ENCODE peak calls at places on chromosomes 4 and X, in four cellular contexts. W is IMR-90, U is mucosa of descending colon, S is tibial artery. N is an unnamed sample.

GRCh38 chr4:109877400-109877799 is 29.5 kb downstream of the LRIT3 start:
- DNase-seq in W (no peak), U (no peak), S (no peak), N (no peak)

GRCh38 chr4:155232432-155232831 is 24.0 kb downstream of the NPY2R start:
- DNase-seq in S (no peak), U (no peak), W (no peak), N (no peak)

GRCh38 chrX:16671005-16671404 is 21.0 kb downstream of the S100G start:
- DNase-seq in U (no peak), S (no peak), W (peak; percentile 72), N (peak; percentile 45)

GRCh38 chr4:108113229-108113628 is 55.5 kb downstream of the LEF1 start:
- DNase-seq in U (no peak), W (no peak), S (no peak), N (no peak)

GRCh38 chr4:127604949-127605709 is 27.6 kb upstream of the INTU start:
- DNase-seq in W (peak; percentile 48), S (no peak), U (no peak), N (peak; percentile 22)

GRCh38 chrX:18146954-18147353 is 73.7 kb downstream of the BEND2 start:
- DNase-seq in W (peak; percentile 13), S (no peak), U (no peak), N (peak; percentile 17)

GRCh38 chrX:71652405-71652804 is 14.9 kb upstream of the LOC101059915 start:
- DNase-seq in W (peak; percentile 59), U (no peak), S (no peak), N (peak; percentile 36)

GRCh38 chrX:118178450-118178849 is 61.8 kb upstream of the KLHL13 start:
- DNase-seq in W (no peak), S (no peak), U (no peak), N (no peak)

GRCh38 chrX:56429581-56429980 is 133.8 kb upstream of the UBQLN2 start:
- DNase-seq in U (no peak), W (no peak), S (no peak), N (no peak)

GRCh38 chr4:133600008-133600407 is 450.9 kb downstream of the PCDH10 start:
- DNase-seq in S (no peak), W (no peak), U (no peak), N (peak; percentile 6)

GRCh38 chrX:139826065-139827044 is 106.5 kb downstream of the ATP11C start:
- DNase-seq in S (no peak), W (peak; percentile 83), U (no peak), N (peak; percentile 52)

GRCh38 chr4:147590249-147590920 is 26.8 kb upstream of the TMEM184C start:
- DNase-seq in S (no peak), U (no peak), W (peak; percentile 79), N (peak; percentile 52)

GRCh38 chrX:105527759-105528158 is 294.6 kb upstream of the NRK start:
- DNase-seq in W (no peak), U (no peak), S (no peak), N (peak; percentile 50)

GRCh38 chr4:48635310-48635709 is 144.8 kb downstream of the FRYL start:
- DNase-seq in S (no peak), W (peak; percentile 37), U (no peak), N (peak; percentile 10)

GRCh38 chrX:4435905-4436304 is 722.5 kb upstream of the PRKX start:
- DNase-seq in W (no peak), S (no peak), U (no peak), N (no peak)

GRCh38 chrX:123215397-123216089 is 31.5 kb downstream of the GRIA3 start:
- DNase-seq in U (no peak), W (no peak), S (no peak), N (no peak)

GRCh38 chr4:39518484-39518883 is 8.8 kb downstream of the UGDH start:
- DNase-seq in U (no peak), W (no peak), S (no peak), N (no peak)
- H3K4me1 ChIP-seq in U (peaks cover 20% of the 10 kb centered on the region), W (peaks cover 12% of the 10 kb centered on the region), S (no peaks in the 10 kb centered on the region), N (peaks cover 7% of the 10 kb centered on the region)

GRCh38 chr4:51885371-51885770 is 42.4 kb downstream of the DCUN1D4 start:
- DNase-seq in U (no peak), S (no peak), W (peak; percentile 28), N (peak; percentile 32)
- TF ChIP-seq CTCF in U (no peak), S (peak; percentile 41), W (peak; percentile 31), N (peak; percentile 34)

GRCh38 chrX:40143987-40144386 is 46.2 kb upstream of the BCOR start:
- DNase-seq in W (no peak), U (no peak), S (no peak), N (no peak)

GRCh38 chrX:40143001-40143400 is 45.2 kb upstream of the BCOR start:
- DNase-seq in W (no peak), U (no peak), S (no peak), N (no peak)

GRCh38 chrX:40145001-40145631 is 47.4 kb upstream of the BCOR start:
- DNase-seq in W (no peak), S (no peak), U (no peak), N (no peak)

GRCh38 chrX:40145670-40146470 is 48.1 kb upstream of the BCOR start:
- DNase-seq in U (no peak), S (no peak), W (no peak), N (no peak)

GRCh38 chrX:40144576-40144975 is 46.8 kb upstream of the BCOR start:
- DNase-seq in W (no peak), U (no peak), S (no peak), N (no peak)
- H3K4me1 ChIP-seq in W (peaks cover 3% of the 10 kb centered on the region), U (peaks cover 4% of the 10 kb centered on the region), S (peaks cover 28% of the 10 kb centered on the region), N (no peaks in the 10 kb centered on the region)

GRCh38 chr4:164956766-164957643 is 20.5 kb downstream of the TRIM61 start:
- DNase-seq in S (peak; percentile 79), U (peak; percentile 89), W (peak; percentile 65), N (peak; percentile 73)

GRCh38 chr4:164955107-164955805 is 22.2 kb downstream of the TRIM61 start:
- DNase-seq in U (no peak), S (no peak), W (no peak), N (no peak)

GRCh38 chr4:164949448-164950118 is 27.9 kb downstream of the TRIM61 start:
- DNase-seq in S (no peak), W (no peak), U (no peak), N (no peak)

GRCh38 chr4:164948943-164949342 is 28.5 kb downstream of the TRIM61 start:
- DNase-seq in U (no peak), W (no peak), S (no peak), N (no peak)

GRCh38 chr4:164952551-164952950 is 24.9 kb downstream of the TRIM61 start:
- DNase-seq in S (no peak), U (no peak), W (no peak), N (no peak)
- TF ChIP-seq CTCF in S (no peak), U (no peak), W (no peak), N (no peak)

DNA sequence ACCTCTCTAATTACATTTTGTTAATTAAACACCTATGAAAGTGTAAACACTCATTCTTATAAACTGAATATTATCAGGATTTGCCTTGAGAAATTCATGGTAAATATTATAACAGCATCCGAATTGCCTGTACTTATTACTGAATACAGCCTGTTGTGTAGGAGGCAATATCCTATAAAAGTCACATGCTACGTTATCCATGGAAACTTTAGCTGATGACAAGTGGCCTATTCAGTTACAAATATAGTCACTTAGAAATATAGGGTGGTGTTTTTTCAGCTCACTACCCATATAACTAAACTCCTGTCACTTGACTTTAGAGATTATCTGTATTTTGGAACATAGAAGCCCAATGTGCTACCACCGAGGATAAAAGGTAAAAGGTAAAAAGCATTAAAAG is 493.4 kb downstream of the INPP4B start:
- DNase-seq in W (no peak), U (no peak), S (no peak), N (no peak)
- H3K4me1 ChIP-seq in W (peaks cover 5% of the 10 kb centered on the region), U (peaks cover 20% of the 10 kb centered on the region), S (peaks cover 6% of the 10 kb centered on the region), N (no peaks in the 10 kb centered on the region)

DNA sequence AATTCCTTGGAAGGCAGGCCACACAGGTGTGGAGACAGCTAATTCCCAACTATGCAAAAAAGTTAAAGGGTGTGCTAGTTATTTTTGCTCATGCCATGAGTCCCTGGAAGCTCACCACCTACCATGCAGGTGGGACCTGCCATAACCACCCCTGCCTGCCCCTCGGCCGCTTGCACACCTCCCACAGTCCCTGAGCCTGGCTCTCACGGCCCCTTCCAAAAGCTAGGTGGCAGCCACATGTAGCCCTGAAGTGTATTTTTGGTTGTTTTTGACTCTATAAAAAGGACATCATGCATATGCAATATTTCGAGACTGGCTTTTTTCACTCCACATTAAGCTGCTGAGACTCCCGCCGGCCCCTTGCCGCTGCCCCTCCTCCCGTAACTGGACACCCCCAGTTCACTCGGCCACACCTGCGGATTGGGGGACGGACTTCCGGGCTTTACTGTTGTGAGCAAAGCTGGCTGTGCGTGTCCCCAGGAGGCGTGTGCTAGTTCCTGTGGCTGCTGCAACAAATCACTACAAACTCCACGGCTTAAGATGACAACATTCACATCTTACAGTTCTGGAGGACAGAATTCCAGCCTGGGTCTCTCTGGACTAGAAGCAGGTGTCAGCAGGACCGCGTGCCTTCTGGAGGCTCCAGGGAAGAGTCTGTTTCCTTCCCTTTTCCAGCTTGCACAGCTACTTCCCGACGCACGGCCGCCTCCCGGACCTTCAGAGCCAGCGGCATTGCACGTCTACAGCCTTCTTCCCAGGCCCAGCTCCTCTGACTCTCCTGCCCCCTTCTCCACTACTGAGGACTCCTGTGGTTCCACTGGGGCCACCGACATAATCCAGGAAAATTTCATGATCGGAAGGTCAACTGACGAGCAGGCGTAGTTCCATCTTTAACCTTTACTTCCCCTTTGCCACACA is 24.8 kb downstream of the ZFYVE28 start:
- DNase-seq in U (peak; percentile 65), S (no peak), W (no peak), N (no peak)
- TF ChIP-seq CTCF in U (no peak), S (no peak), W (no peak), N (no peak)

GRCh38 chr4:7675612-7676320 is 241.0 kb upstream of the PSAPL1 start:
- DNase-seq in U (peak; percentile 41), S (no peak), W (no peak), N (no peak)

GRCh38 chr4:7677799-7678301 is 243.1 kb upstream of the PSAPL1 start:
- DNase-seq in U (peak; percentile 29), W (no peak), S (no peak), N (no peak)

GRCh38 chr4:7677086-7677485 is 242.4 kb upstream of the PSAPL1 start:
- DNase-seq in S (no peak), U (peak; percentile 25), W (no peak), N (no peak)

GRCh38 chr4:7675136-7675535 is 240.4 kb upstream of the PSAPL1 start:
- DNase-seq in S (no peak), W (no peak), U (no peak), N (no peak)

GRCh38 chr4:7676376-7676775 is 241.6 kb upstream of the PSAPL1 start:
- DNase-seq in S (no peak), W (no peak), U (no peak), N (peak; percentile 23)
- H3K4me1 ChIP-seq in S (no peaks in the 10 kb centered on the region), W (no peaks in the 10 kb centered on the region), U (no peaks in the 10 kb centered on the region), N (no peaks in the 10 kb centered on the region)

DNA sequence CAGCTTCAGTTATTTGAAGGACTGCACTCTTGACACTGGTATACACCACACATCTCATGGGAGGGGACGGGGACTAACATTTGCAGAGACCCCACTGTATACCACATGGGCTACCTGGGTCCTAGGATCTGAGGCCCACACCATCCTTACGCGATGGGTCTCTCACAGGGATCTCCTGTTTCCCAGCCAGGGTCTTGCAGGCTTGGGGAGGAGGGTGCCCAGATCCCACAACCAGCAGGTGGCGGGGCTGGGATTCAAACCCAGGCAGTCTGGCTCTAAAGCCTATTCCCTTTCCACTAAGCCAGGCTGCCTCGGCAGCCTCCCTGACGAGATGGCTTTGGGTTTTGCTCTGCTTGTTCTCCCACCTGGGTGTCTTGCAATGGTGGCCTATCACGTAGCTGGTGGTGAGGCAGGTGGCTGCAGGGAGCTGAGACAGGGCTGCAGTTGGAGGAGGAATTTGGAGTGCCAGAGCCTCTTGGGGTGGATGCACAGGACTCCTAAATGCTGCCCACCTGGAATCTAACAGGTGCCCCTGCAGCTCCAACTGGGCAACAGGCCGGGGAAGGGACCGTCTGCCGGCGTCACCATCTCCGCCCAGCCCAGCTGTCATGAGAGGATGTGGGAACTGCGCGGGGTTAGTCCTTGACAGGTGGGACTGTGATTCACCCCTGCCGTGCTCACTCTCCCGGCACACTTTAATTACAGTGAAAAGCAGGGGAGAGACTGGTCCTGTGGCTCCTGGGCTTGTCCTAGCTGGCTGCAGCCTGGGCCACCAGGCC is 110.7 kb downstream of the PSAPL1 start:
- DNase-seq in W (no peak), U (peak; percentile 35), S (peak; percentile 60), N (no peak)
- TF ChIP-seq CTCF in W (peak; percentile 2), U (no peak), S (no peak), N (no peak)

N was measured in fibroblast of lung.